ENCODE peak calls at places on chromosomes 2 and 18, in six cellular contexts. V is NCI-H2029; D is WTC11; J is pancreas; P is EH; E is activated T-cell treated with anti-CD3 and anti-CD28 coated beads, Interleukin-2, amount 50 U/mL, for 4 hours. I is an unnamed sample.

GRCh38 chr2:177265834-177266817 is 1.6 kb upstream of the NFE2L2 start:
- DNase-seq in V (no peak), D (no peak), J (no peak), P (peak), E (no peak), I (no peak)

GRCh38 chr18:74533666-74534065 is 634 bp upstream of the CNDP1 start:
- DNase-seq in V (no peak), D (no peak), J (no peak), P (no peak), E (no peak), I (no peak)

GRCh38 chr2:237345891-237346640 is 67.9 kb downstream of the COL6A3 start:
- DNase-seq in V (no peak), D (no peak), J (no peak), P (no peak), E (no peak), I (no peak)

GRCh38 chr2:9106338-9107167 is 100.1 kb upstream of the ASAP2 start:
- DNase-seq in V (peak), D (no peak), J (no peak), P (no peak), E (no peak), I (peak)

GRCh38 chr18:46155652-46156051 is 51.5 kb downstream of the HAUS1 start:
- DNase-seq in V (no peak), D (no peak), J (no peak), P (peak), E (peak), I (no peak)

GRCh38 chr18:9804517-9805104 is 81.2 kb upstream of the TXNDC2 start:
- DNase-seq in V (peak), D (no peak), J (no peak), P (no peak), E (no peak), I (peak)

GRCh38 chr18:62518460-62519375 is 4.1 kb upstream of the ZCCHC2 start:
- DNase-seq in V (no peak), D (no peak), J (no peak), P (peak), E (no peak), I (no peak)

GRCh38 chr2:185006481-185006880 is 408.2 kb downstream of the ZNF804A start:
- DNase-seq in V (no peak), D (peak), J (no peak), P (no peak), E (no peak), I (no peak)

GRCh38 chr2:23053580-23053979 is 331.4 kb upstream of the KLHL29 start:
- DNase-seq in V (no peak), D (no peak), J (no peak), P (no peak), E (no peak), I (no peak)